ENCODE peak calls at places on chromosomes 13 and 19, in nine cellular contexts. G is HS-5, K is ACHN, L is DMS153, J is AG09309, W is HT1080, I is iPS DF 19.7, R is head of caudate nucleus, T is SHP77. Y is an unnamed sample.

GRCh38 chr19:24166055-24166454 is 79.1 kb downstream of the ZNF254 start:
- DNase-seq in I (no peak), K (no peak), G (peak; percentile 4), R (no peak), L (no peak), W (no peak), J (no peak), T (no peak), Y (no peak)

GRCh38 chr13:20462533-20462915 is 63.1 kb downstream of the CRYL1 start:
- DNase-seq in L (no peak), I (peak; percentile 17), T (no peak), W (no peak), K (no peak), R (no peak), G (no peak), J (no peak), Y (no peak)

GRCh38 chr19:12715929-12716328 is 7.8 kb downstream of the TNPO2 start:
- DNase-seq in I (no peak), R (no peak), T (no peak), G (no peak), W (no peak), L (no peak), J (no peak), K (no peak), Y (no peak)

GRCh38 chr13:112638157-112638750 is 50.3 kb upstream of the TUBGCP3 start:
- DNase-seq in G (no peak), K (no peak), W (no peak), L (peak; percentile 44), I (no peak), J (no peak), T (no peak), R (no peak), Y (no peak)

GRCh38 chr13:98547455-98547854 is 29.5 kb downstream of the STK24 start:
- DNase-seq in R (no peak), W (no peak), K (no peak), G (no peak), T (no peak), J (no peak), L (no peak), I (no peak), Y (no peak)

GRCh38 chr19:42066075-42066754 is 3.8 kb downstream of the GRIK5 start:
- DNase-seq in I (no peak), L (peak; percentile 69), G (no peak), W (peak; percentile 55), R (peak; percentile 56), T (no peak), K (no peak), J (no peak), Y (no peak)

GRCh38 chr19:38661166-38661565 is 13.7 kb downstream of the ACTN4 start:
- DNase-seq in G (no peak), W (no peak), T (no peak), K (no peak), J (no peak), L (no peak), I (no peak), R (no peak), Y (no peak)

GRCh38 chr19:46308510-46308909 is 11.7 kb downstream of the HIF3A start:
- DNase-seq in J (no peak), I (no peak), G (no peak), R (no peak), T (no peak), L (no peak), W (no peak), K (no peak), Y (no peak)

GRCh38 chr19:44607049-44607448 is 6.3 kb upstream of the IGSF23 start:
- DNase-seq in W (peak; percentile 94), K (no peak), R (no peak), I (no peak), G (peak; percentile 70), T (no peak), J (no peak), L (no peak), Y (no peak)